ENCODE peak calls at places on chromosomes 7 and 10, in nine cellular contexts. B is right cardiac atrium; R is AG04450; U is mammary epithelial cell; Q is IMR-90; V is right lobe of liver; C is CD8-positive, alpha-beta T cell; D is psoas muscle; M is GM23338. I is an unnamed sample.

GRCh38 chr10:122316224-122316884 is 45.3 kb downstream of the BTBD16 start:
- DNase-seq in Q (no peak), V (no peak), R (no peak), M (no peak), D (no peak), U (no peak), B (no peak), C (no peak), I (no peak)

GRCh38 chr10:90306187-90306586 is 551.7 kb downstream of the HTR7 start:
- DNase-seq in U (peak), R (peak), B (no peak), V (no peak), C (no peak), D (no peak), Q (peak), M (no peak), I (no peak)

GRCh38 chr7:134954197-134955082 is 31.9 kb upstream of the AGBL3 start:
- DNase-seq in C (no peak), Q (peak), V (no peak), D (no peak), R (no peak), U (no peak), M (peak), B (no peak), I (no peak)

GRCh38 chr10:111762114-111762513 is 421.5 kb downstream of the GPAM start:
- DNase-seq in R (no peak), M (peak), D (no peak), Q (no peak), C (no peak), V (no peak), U (no peak), B (no peak), I (no peak)

GRCh38 chr7:117262546-117262945 is 60.3 kb downstream of the WNT2 start:
- DNase-seq in D (no peak), M (no peak), B (no peak), Q (no peak), R (no peak), C (no peak), V (no peak), U (peak), I (no peak)

GRCh38 chr7:138911007-138911406 is 70.2 kb downstream of the KIAA1549 start:
- DNase-seq in U (no peak), B (no peak), C (no peak), R (no peak), D (no peak), M (no peak), Q (no peak), V (no peak), I (no peak)

GRCh38 chr7:107967420-107967819 is 35.5 kb downstream of the LAMB1 start:
- DNase-seq in B (no peak), C (no peak), U (no peak), V (no peak), D (no peak), Q (no peak), M (no peak), R (no peak), I (no peak)

GRCh38 chr10:79552143-79552542 is 8.1 kb downstream of the SFTPA2 start:
- DNase-seq in U (no peak), V (no peak), M (no peak), R (no peak), C (no peak), Q (no peak), D (no peak), B (no peak), I (no peak)

GRCh38 chr7:128210590-128211570 is 30.2 kb upstream of the LEP start:
- DNase-seq in B (no peak), C (no peak), M (no peak), Q (no peak), D (no peak), V (peak), U (no peak), R (no peak), I (no peak)

GRCh38 chr10:46314046-46314445 is 27.2 kb downstream of the ANTXRL start:
- DNase-seq in C (no peak), U (no peak), M (no peak), B (no peak), R (no peak), Q (no peak), V (no peak), D (no peak), I (no peak)

GRCh38 chr7:51324206-51324884 is 7.7 kb upstream of the COBL start:
- DNase-seq in V (no peak), M (no peak), B (no peak), D (no peak), U (peak), C (no peak), Q (no peak), R (no peak), I (no peak)

GRCh38 chr7:92794386-92794785 is 42.0 kb downstream of the CDK6 start:
- DNase-seq in C (no peak), V (no peak), U (no peak), B (no peak), R (no peak), D (no peak), M (no peak), Q (no peak), I (no peak)

GRCh38 chr10:522350-522749 is 167.1 kb downstream of the DIP2C start:
- DNase-seq in R (no peak), D (no peak), Q (no peak), C (no peak), V (no peak), B (no peak), U (no peak), M (no peak), I (no peak)

GRCh38 chr10:133129151-133129853 is 30.7 kb upstream of the KNDC1 start:
- DNase-seq in V (peak), D (no peak), M (no peak), U (no peak), Q (no peak), R (no peak), B (no peak), C (no peak), I (no peak)

GRCh38 chr7:142375710-142376313 is 118.0 kb upstream of the PRSS58 start:
- DNase-seq in C (no peak), Q (peak), U (peak), D (peak), M (peak), V (no peak), B (no peak), R (no peak), I (peak)

GRCh38 chr10:124227306-124228016 is 134.1 kb upstream of the CHST15 start:
- DNase-seq in V (no peak), M (no peak), Q (no peak), D (no peak), B (no peak), C (no peak), U (no peak), R (no peak), I (no peak)

GRCh38 chr7:121530251-121531174 is 134.4 kb upstream of the FAM3C start:
- DNase-seq in V (no peak), C (peak), D (no peak), B (peak), U (peak), R (no peak), M (no peak), Q (peak), I (peak)

GRCh38 chr10:13390604-13391522 is 42.8 kb upstream of the SEPHS1 start:
- DNase-seq in U (no peak), Q (no peak), B (peak), C (no peak), D (no peak), R (no peak), V (peak), M (peak), I (no peak)

GRCh38 chr7:33421384-33421783 is 292.0 kb downstream of the BBS9 start:
- DNase-seq in B (no peak), R (peak), C (no peak), V (no peak), D (no peak), U (no peak), M (no peak), Q (peak), I (no peak)

GRCh38 chr10:126124044-126124443 is 227.7 kb downstream of the FANK1 start:
- DNase-seq in B (no peak), R (no peak), V (no peak), M (no peak), U (no peak), Q (no peak), D (no peak), C (no peak), I (no peak)

GRCh38 chr7:80597875-80598274 is 40.6 kb upstream of the CD36 start:
- DNase-seq in D (no peak), V (no peak), U (no peak), R (no peak), C (no peak), M (no peak), Q (no peak), B (no peak), I (no peak)

GRCh38 chr7:80602007-80602406 is 36.4 kb upstream of the CD36 start:
- DNase-seq in Q (no peak), C (no peak), M (no peak), R (no peak), B (no peak), U (no peak), D (no peak), V (no peak), I (no peak)

GRCh38 chr7:80600046-80600445 is 38.4 kb upstream of the CD36 start:
- DNase-seq in U (no peak), Q (no peak), V (no peak), D (no peak), C (no peak), B (no peak), R (no peak), M (no peak), I (no peak)

GRCh38 chr7:80593869-80594587 is 44.4 kb upstream of the CD36 start:
- DNase-seq in D (no peak), U (no peak), R (no peak), M (no peak), C (no peak), B (no peak), V (no peak), Q (peak), I (no peak)

DNA sequence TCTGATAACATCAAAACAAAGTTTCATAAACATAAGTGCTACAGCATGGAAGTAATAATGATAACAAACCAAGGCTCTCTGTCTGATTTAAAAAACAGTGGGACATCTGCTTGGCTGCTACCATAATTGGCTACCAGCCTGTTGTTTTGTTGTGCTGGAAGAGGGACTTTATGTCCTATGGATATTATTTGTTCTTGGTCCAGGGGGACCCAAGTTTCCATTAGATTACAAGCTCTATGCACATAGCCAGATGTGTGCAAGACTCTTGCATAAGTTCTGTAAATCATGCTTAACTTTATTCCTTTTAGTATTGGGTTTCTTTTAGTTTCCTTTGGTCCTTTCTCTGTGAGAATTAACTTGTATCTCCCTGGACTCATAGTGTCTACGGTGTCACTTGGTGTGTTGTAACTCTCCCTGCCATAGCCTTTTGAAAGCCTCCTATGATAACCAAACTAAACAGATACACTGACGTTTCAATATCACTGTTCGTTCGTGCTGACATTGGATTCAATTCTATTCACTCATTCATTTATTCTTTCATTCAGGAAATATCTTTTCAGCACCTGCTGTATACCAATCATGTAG is 41.4 kb upstream of the CD36 start:
- DNase-seq in U (no peak), B (no peak), D (no peak), C (no peak), R (no peak), Q (no peak), V (no peak), M (no peak), I (no peak)
- H3K27ac ChIP-seq in U (no peak), B (no peak), D (peak), C (no peak), R (no peak), Q (no peak), V (no peak), M (no peak), I (no peak)

DNA sequence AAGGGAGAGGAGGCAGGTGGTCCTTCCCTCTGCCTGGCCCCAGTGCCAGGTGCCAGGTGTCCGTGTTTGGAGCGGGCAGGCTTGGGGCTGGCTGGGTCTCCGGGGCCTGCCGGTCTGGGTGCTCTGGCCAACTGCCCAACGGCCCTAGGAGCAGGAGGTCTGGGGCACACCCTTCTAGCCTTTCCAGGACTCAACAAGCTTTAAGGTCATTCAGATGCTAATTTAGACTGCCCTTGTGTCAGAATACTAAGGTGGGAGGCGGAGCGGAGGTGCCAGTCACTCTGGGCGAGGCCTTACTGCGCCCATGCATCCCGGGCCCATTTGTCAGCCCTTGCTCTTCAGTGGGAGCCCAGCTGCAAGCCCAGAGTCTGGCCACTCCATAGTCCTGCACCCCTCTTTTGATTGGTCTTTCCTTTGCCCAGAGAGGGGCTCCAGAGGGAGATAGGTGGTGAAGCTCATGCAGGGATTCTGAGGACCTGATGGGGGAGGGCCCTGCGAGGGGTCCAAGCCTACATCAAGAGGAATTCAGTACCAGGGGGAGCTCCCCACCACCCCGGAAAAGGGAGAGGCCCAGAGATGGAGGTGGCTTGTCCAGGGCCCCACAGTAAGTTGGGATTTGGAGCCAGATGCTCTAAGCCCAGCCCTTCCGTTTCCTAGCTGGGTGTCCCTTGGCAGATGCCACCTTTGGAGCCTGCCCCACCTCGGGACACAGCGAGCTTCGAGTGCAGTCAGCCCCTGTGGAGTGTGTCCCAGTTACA is 1.3 kb downstream of the PGAM2 start:
- DNase-seq in B (no peak), C (no peak), U (no peak), M (peak), R (no peak), V (peak), Q (no peak), D (peak), I (no peak)
- H3K27ac ChIP-seq in B (peak), C (no peak), U (no peak), M (peak), R (no peak), V (no peak), Q (no peak), D (peak), I (no peak)

DNA sequence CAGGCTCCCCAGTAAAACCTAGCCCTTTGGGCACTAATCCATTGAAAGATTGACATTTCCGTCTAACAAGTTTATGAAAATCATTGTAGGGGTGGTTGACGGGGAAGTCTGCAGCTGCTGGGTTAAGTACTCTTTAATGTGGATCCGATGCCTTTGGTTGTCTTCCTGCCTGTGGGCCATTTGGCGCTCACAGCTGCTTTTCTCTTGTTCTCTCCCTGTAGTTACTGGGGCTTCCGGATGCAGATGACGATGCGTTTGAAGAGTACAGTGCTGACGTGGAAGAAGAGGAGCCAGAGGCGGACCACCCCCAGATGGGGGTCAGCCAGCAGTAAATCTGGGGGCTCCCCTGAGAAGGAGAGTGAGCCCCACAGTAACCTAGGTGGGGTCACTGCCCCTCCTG is 22.4 kb downstream of the MTURN start:
- DNase-seq in M (no peak), C (peak), Q (no peak), B (no peak), R (no peak), U (no peak), D (no peak), V (no peak), I (no peak)
- H3K27ac ChIP-seq in M (peak), C (no peak), Q (no peak), B (no peak), R (no peak), U (no peak), D (no peak), V (no peak), I (no peak)

DNA sequence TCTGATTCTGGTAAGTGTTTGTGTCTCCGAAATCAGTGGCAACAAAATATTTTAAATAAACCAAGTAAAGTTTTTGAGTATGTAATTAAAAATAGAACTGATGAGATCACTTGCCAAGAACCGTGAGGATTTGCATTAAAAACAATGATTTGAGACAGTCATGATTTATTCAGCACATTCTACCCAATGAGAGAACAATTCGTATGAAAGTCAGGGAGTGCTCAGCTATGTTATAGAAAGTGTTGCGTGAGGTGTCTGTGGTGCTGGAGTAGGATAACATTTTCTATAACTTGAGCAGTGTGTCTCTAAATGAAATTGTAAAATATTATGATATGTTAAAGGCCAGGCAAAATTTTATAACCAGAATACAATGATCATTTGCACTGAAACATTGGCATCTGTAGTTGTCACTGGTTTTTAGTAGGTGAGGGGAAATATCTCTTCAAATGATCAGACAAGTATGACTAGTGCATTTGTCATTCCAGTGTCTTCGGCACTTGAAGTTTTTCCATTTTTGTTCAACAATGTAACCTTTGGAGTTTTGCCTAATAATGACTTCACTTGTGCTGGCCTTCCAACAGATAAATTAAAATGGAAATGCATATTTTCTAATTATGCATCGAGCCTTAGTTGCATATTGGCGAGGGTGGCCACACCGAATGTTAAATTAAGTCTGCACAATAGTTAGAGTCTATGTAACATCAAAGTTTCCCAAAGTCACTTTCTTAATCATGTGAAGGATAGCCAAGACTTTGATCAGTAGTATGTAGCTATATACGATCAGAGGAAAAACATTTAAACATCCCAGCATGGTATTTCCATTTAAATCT is 335.9 kb downstream of the GFRA1 start:
- DNase-seq in M (no peak), R (no peak), D (no peak), C (no peak), U (peak), Q (peak), B (no peak), V (no peak), I (no peak)
- H3K27ac ChIP-seq in M (no peak), R (no peak), D (no peak), C (no peak), U (no peak), Q (no peak), B (no peak), V (no peak), I (no peak)

I was measured in epithelial cell of prostate.